ENCODE peak calls at places on chromosomes 3 and 15, in ten cellular contexts. Z, Y, S, K, M, N, B, P, F and X are unnamed samples.

GRCh38 chr15:101609742-101610627 is 42.2 kb downstream of the TM2D3 start:
- DNase-seq in N (no peak), F (no peak), P (no peak), Z (no peak), K (no peak), S (no peak), Y (no peak), M (no peak), B (no peak), X (no peak)

GRCh38 chr3:100400424-100400781 is 486 bp downstream of the TOMM70 start:
- DNase-seq in F (peak; percentile 15), S (no peak), B (no peak), Y (no peak), N (no peak), M (peak; percentile 13), Z (no peak), K (no peak), P (no peak), X (no peak)

GRCh38 chr3:56801597-56802410 is at the start of gene ARHGEF3:
- DNase-seq in Y (peak; percentile 95), K (peak; percentile 88), Z (peak; percentile 76), M (peak; percentile 78), S (peak; percentile 89), B (peak; percentile 65), N (peak; percentile 60), F (peak; percentile 85), P (peak; percentile 90), X (peak; percentile 84)

GRCh38 chr3:158710601-158711000 is 21.7 kb downstream of the RARRES1 start:
- DNase-seq in M (no peak), S (no peak), Y (no peak), Z (no peak), B (no peak), K (no peak), F (no peak), N (no peak), P (no peak), X (no peak)

GRCh38 chr15:64197425-64197824 is 34.6 kb upstream of the PPIB start:
- DNase-seq in K (no peak), Y (no peak), B (peak; percentile 15), N (peak; percentile 77), Z (no peak), P (no peak), M (no peak), S (no peak), F (no peak), X (no peak)

GRCh38 chr3:197338586-197338985 is 40.2 kb upstream of the DLG1 start:
- DNase-seq in M (no peak), Z (no peak), P (no peak), K (no peak), B (no peak), N (no peak), Y (no peak), F (no peak), S (no peak), X (no peak)

GRCh38 chr15:66241301-66241700 is 12.2 kb downstream of the MEGF11 start:
- DNase-seq in B (no peak), Z (no peak), S (no peak), P (no peak), Y (no peak), K (no peak), M (no peak), F (no peak), N (no peak), X (no peak)

GRCh38 chr15:83854950-83855707 is 201.2 kb downstream of the ADAMTSL3 start:
- DNase-seq in K (no peak), M (no peak), Z (no peak), N (no peak), Y (no peak), S (no peak), B (no peak), F (no peak), P (peak; percentile 49), X (no peak)

GRCh38 chr3:61233828-61234227 is 17.4 kb downstream of the FHIT start:
- DNase-seq in M (no peak), S (no peak), F (no peak), B (no peak), Y (no peak), Z (no peak), K (no peak), N (no peak), P (no peak), X (no peak)

GRCh38 chr3:20836801-20837200 is 650.8 kb upstream of the SGO1 start:
- DNase-seq in P (no peak), Y (no peak), Z (no peak), M (no peak), S (no peak), F (peak; percentile 20), K (no peak), B (no peak), N (no peak), X (no peak)

GRCh38 chr15:101578443-101578894 is 73.7 kb downstream of the TM2D3 start:
- DNase-seq in M (no peak), P (peak; percentile 72), N (peak; percentile 8), F (peak; percentile 26), K (peak; percentile 39), Z (peak; percentile 47), B (no peak), S (no peak), Y (no peak), X (no peak)

GRCh38 chr15:62570405-62570783 is 405.3 kb upstream of the C2CD4B start:
- DNase-seq in K (no peak), B (no peak), N (no peak), F (no peak), Z (no peak), P (no peak), S (no peak), Y (no peak), M (no peak), X (no peak)

GRCh38 chr15:62142736-62143135 is 22.3 kb downstream of the C2CD4B start:
- DNase-seq in N (no peak), B (no peak), F (peak; percentile 39), Y (no peak), M (no peak), K (no peak), S (no peak), P (no peak), Z (no peak), X (no peak)

GRCh38 chr3:152320201-152320617 is 51.5 kb downstream of the MBNL1 start:
- DNase-seq in B (no peak), F (no peak), Z (no peak), Y (no peak), N (peak; percentile 48), M (no peak), P (no peak), K (no peak), S (no peak), X (no peak)

GRCh38 chr3:152466784-152467183 is 198.1 kb downstream of the MBNL1 start:
- DNase-seq in K (no peak), P (no peak), F (peak; percentile 47), N (peak; percentile 79), Y (no peak), B (peak; percentile 82), M (peak; percentile 50), S (no peak), Z (no peak), X (no peak)

GRCh38 chr15:92091155-92091734 is 237.7 kb downstream of the SLCO3A1 start:
- DNase-seq in B (peak; percentile 14), Y (peak; percentile 77), S (no peak), N (peak; percentile 14), F (peak; percentile 61), Z (peak; percentile 66), M (no peak), P (peak; percentile 73), K (peak; percentile 85), X (no peak)

GRCh38 chr3:55296035-55296434 is 191.1 kb downstream of the WNT5A start:
- DNase-seq in M (peak; percentile 68), Y (no peak), S (no peak), F (peak; percentile 24), N (peak; percentile 87), P (no peak), K (no peak), Z (no peak), B (peak; percentile 43), X (no peak)

GRCh38 chr3:196736670-196737374 is 2.8 kb upstream of the PAK2 start:
- DNase-seq in Y (no peak), N (no peak), K (no peak), P (no peak), M (no peak), S (no peak), B (no peak), Z (no peak), F (no peak), X (no peak)

GRCh38 chr3:57079221-57079831 is 18.9 kb downstream of the SPATA12 start:
- DNase-seq in Y (peak; percentile 77), N (no peak), P (peak; percentile 60), F (peak; percentile 60), S (no peak), K (peak; percentile 85), B (no peak), Z (peak; percentile 79), M (no peak), X (peak; percentile 46)

GRCh38 chr15:90893175-90894090 is 9.1 kb downstream of the FES start:
- DNase-seq in P (no peak), B (no peak), N (no peak), M (no peak), S (no peak), F (no peak), K (no peak), Z (no peak), Y (no peak), X (no peak)
- TF ChIP-seq CTCF in P (no peak), B (no peak), N (no peak), M (no peak), S (no peak), F (peak; percentile 12), K (no peak), Z (no peak), Y (no peak), X (no peak)

GRCh38 chr3:126498936-126499335 is 18.6 kb downstream of the UROC1 start:
- DNase-seq in Z (no peak), M (no peak), K (no peak), S (no peak), Y (no peak), N (no peak), P (no peak), F (no peak), B (no peak), X (no peak)
- TF ChIP-seq CTCF in Z (no peak), M (no peak), K (no peak), S (no peak), Y (no peak), N (no peak), P (no peak), F (no peak), B (no peak), X (no peak)

GRCh38 chr3:49899815-49900214 is 3.9 kb downstream of the MST1R start:
- DNase-seq in Y (no peak), M (no peak), S (no peak), B (peak; percentile 5), Z (no peak), F (peak; percentile 54), N (peak; percentile 17), P (no peak), K (peak; percentile 29), X (no peak)
- TF ChIP-seq CTCF in Y (peak; percentile 9), M (peak; percentile 47), S (peak; percentile 35), B (peak; percentile 23), Z (no peak), F (peak; percentile 24), N (peak; percentile 27), P (no peak), K (peak; percentile 25), X (no peak)

GRCh38 chr3:51106242-51106876 is 278.7 kb upstream of the MANF start:
- DNase-seq in K (no peak), P (no peak), N (no peak), Y (no peak), S (no peak), F (no peak), M (no peak), Z (no peak), B (no peak), X (no peak)

GRCh38 chr3:51099794-51100542 is 285.1 kb upstream of the MANF start:
- DNase-seq in M (peak; percentile 58), Z (peak; percentile 38), F (peak; percentile 73), K (peak; percentile 59), Y (no peak), P (peak; percentile 70), B (peak; percentile 62), S (no peak), N (peak; percentile 58), X (no peak)

GRCh38 chr3:51100543-51100851 is 284.6 kb upstream of the MANF start:
- DNase-seq in M (no peak), Y (no peak), K (no peak), S (no peak), P (no peak), Z (no peak), B (no peak), N (no peak), F (no peak), X (no peak)
- TF ChIP-seq CTCF in M (no peak), Y (no peak), K (no peak), S (no peak), P (no peak), Z (peak; percentile 18), B (no peak), N (no peak), F (no peak), X (no peak)